ENCODE peak calls at places on chromosomes 16 and 17, in seven cellular contexts. F is H1, S is IMR-90, V is H9, G is mesenchymal stem cell, P is neuronal stem cell, H is trophoblast cell. B is an unnamed sample.

GRCh38 chr16:49899991-49900690 is 44.2 kb upstream of the ZNF423 start:
- DNase-seq in G (no peak), F (no peak), S (no peak), H (no peak), P (no peak), V (no peak), B (no peak)

GRCh38 chr17:7173687-7174602 is 5.2 kb downstream of the ASGR1 start:
- DNase-seq in F (peak; percentile 88), V (peak; percentile 96), H (peak; percentile 16), S (no peak), G (peak; percentile 27), P (peak; percentile 67), B (peak; percentile 93)

GRCh38 chr16:9625122-9625521 is 533.7 kb downstream of the HAPSTR1 start:
- DNase-seq in H (no peak), V (no peak), S (no peak), P (no peak), F (no peak), G (no peak), B (no peak)

GRCh38 chr16:35931722-35932121 is 2472.3 kb downstream of the TP53TG3F start:
- DNase-seq in F (no peak), G (no peak), S (no peak), V (no peak), H (no peak), P (no peak), B (no peak)

GRCh38 chr17:21061971-21062526 is 19.2 kb upstream of the USP22 start:
- DNase-seq in V (no peak), H (no peak), P (no peak), S (no peak), G (no peak), F (no peak), B (no peak)

GRCh38 chr17:56710986-56711385 is 117.5 kb downstream of the NOG start:
- DNase-seq in F (no peak), G (no peak), H (peak; percentile 88), V (no peak), S (no peak), P (no peak), B (peak; percentile 71)

GRCh38 chr17:17401271-17401781 is 75.5 kb upstream of the MED9 start:
- DNase-seq in P (no peak), H (peak; percentile 2), F (peak; percentile 70), S (no peak), V (peak; percentile 80), G (peak; percentile 16), B (peak; percentile 47)

GRCh38 chr17:973053-973452 is 6.5 kb downstream of the NXN start:
- DNase-seq in P (no peak), S (no peak), F (no peak), H (peak; percentile 65), V (peak; percentile 75), G (no peak), B (peak; percentile 89)

GRCh38 chr16:24070851-24071250 is 185.3 kb upstream of the CACNG3 start:
- DNase-seq in G (no peak), H (peak; percentile 65), F (peak; percentile 60), P (peak; percentile 47), V (peak; percentile 83), S (peak; percentile 22), B (peak; percentile 90)

DNA sequence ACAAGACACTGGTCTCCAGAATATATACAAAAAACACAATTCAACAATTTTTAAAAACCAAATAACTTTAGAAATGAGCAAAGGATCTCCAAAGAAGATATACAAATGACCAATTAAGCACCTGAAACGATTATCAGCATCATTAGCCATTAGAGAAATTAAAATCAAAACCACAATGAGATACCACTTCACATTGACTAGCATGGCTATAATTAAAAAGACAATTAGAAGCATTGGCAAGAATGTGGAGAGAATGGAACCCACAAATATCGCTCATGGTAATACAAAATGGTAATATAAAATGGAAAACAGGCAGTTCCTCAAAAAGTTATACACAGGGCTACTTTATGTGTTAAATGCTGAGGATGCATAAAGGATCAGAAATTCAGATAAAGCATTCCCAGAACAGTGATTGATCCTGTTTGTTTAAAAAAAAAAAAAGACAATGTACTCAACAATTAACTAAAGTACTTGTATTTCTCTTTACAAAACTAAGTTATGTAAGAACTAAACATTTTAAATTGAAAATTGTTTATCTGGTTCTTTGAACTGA is 52.5 kb downstream of the KANSL1 start:
- DNase-seq in F (no peak), V (no peak), P (no peak), S (no peak), G (no peak), H (no peak), B (no peak)
- H4K8ac ChIP-seq in F (no peak overlapping the region), V (no peak overlapping the region), P (no peak overlapping the region), S (no peak overlapping the region), G (no peak overlapping the region), H (no peak overlapping the region), B (no peak overlapping the region)

GRCh38 chr17:44496815-44497214 is 6.4 kb downstream of the GPATCH8 start:
- DNase-seq in F (no peak), G (no peak), S (no peak), H (no peak), P (no peak), V (no peak), B (no peak)
- H3K4ac ChIP-seq in F (no peak overlapping the region), G (no peak overlapping the region), S (no peak overlapping the region), H (no peak overlapping the region), P (no peak overlapping the region), V (no peak overlapping the region), B (no peak overlapping the region)

GRCh38 chr17:32854834-32855389 is 22.0 kb downstream of the MYO1D start:
- DNase-seq in F (no peak), H (no peak), V (no peak), P (no peak), S (no peak), G (no peak), B (no peak)
- H4K8ac ChIP-seq in F (no peak overlapping the region), H (no peak overlapping the region), V (no peak overlapping the region), P (no peak overlapping the region), S (no peak overlapping the region), G (no peak overlapping the region), B (no peak overlapping the region)

GRCh38 chr16:75225092-75225491 is 6.3 kb downstream of the CTRB1 start:
- DNase-seq in H (no peak), G (peak; percentile 48), F (no peak), S (peak; percentile 26), P (no peak), V (no peak), B (no peak)

GRCh38 chr16:75226550-75227360 is 8.0 kb downstream of the CTRB1 start:
- DNase-seq in G (peak; percentile 4), F (no peak), S (no peak), V (peak; percentile 33), H (peak; percentile 30), P (no peak), B (no peak)

GRCh38 chr16:75225678-75226515 is 7.1 kb downstream of the CTRB1 start:
- DNase-seq in G (peak; percentile 3), F (no peak), P (no peak), V (peak; percentile 29), S (no peak), H (no peak), B (no peak)

GRCh38 chr16:75224281-75224680 is 5.5 kb downstream of the CTRB1 start:
- DNase-seq in F (no peak), V (peak; percentile 31), G (no peak), P (no peak), H (no peak), S (no peak), B (no peak)

GRCh38 chr16:75224683-75225082 is 5.9 kb downstream of the CTRB1 start:
- DNase-seq in G (no peak), P (no peak), V (peak; percentile 29), S (no peak), F (no peak), H (no peak), B (no peak)
- H3K4ac ChIP-seq in G (no peak overlapping the region), P (no peak overlapping the region), V (no peak overlapping the region), S (no peak overlapping the region), F (no peak overlapping the region), H (no peak overlapping the region), B (no peak overlapping the region)

GRCh38 chr16:73299349-73299748 is 251.4 kb upstream of the ZFHX3 start:
- DNase-seq in P (no peak), S (no peak), V (no peak), F (no peak), H (no peak), G (no peak), B (peak; percentile 44)
- H4K8ac ChIP-seq in P (no peak overlapping the region), S (no peak overlapping the region), V (no peak overlapping the region), F (no peak overlapping the region), H (no peak overlapping the region), G (no peak overlapping the region), B (no peak overlapping the region)

GRCh38 chr16:88687676-88688012 is 1.3 kb upstream of the SNAI3 start:
- DNase-seq in V (no peak), S (no peak), F (no peak), P (no peak), G (no peak), H (no peak), B (no peak)

GRCh38 chr16:88685156-88686061 is 898 bp downstream of the SNAI3 start:
- DNase-seq in G (peak; percentile 70), V (no peak), P (no peak), F (peak; percentile 79), S (peak; percentile 67), H (peak; percentile 32), B (no peak)

GRCh38 chr16:88686062-88686438 is 257 bp downstream of the SNAI3 start:
- DNase-seq in F (no peak), V (no peak), G (peak; percentile 10), S (no peak), P (no peak), H (no peak), B (no peak)

GRCh38 chr16:88687254-88687576 is 908 bp upstream of the SNAI3 start:
- DNase-seq in P (no peak), V (no peak), H (no peak), G (no peak), F (no peak), S (no peak), B (no peak)

GRCh38 chr16:88686439-88687253 is at the start of gene SNAI3:
- DNase-seq in V (peak; percentile 92), P (peak; percentile 85), G (peak; percentile 65), S (peak; percentile 24), H (peak; percentile 69), F (peak; percentile 98), B (peak; percentile 75)
- H3K4ac ChIP-seq in V (no peak within 1 kb of the TSS), P (peak within 1 kb of the TSS; percentile 76), G (no peak within 1 kb of the TSS), S (no peak within 1 kb of the TSS), H (no peak within 1 kb of the TSS), F (no peak within 1 kb of the TSS), B (no peak within 1 kb of the TSS)